ENCODE peak calls at places on chromosomes 11 and 22, in eight cellular contexts. E is neural crest cell; N is fibroblast of the aortic adventitia; I is body of pancreas; K is esophagus squamous epithelium; O is B cell; B is D341Med; G is stimulated activated CD4-positive, alpha-beta T cell treated with anti-CD3 and anti-CD28 coated beads, TNF-alpha, amount 100 ng/mL, for 1 hour. T is an unnamed sample.

GRCh38 chr22:21589415-21589814 is 21.9 kb downstream of the UBE2L3 start:
- DNase-seq in E (no peak), N (no peak), I (no peak), K (no peak), O (no peak), B (peak), G (no peak), T (no peak)

GRCh38 chr11:27282141-27282590 is 80.8 kb downstream of the CCDC34 start:
- DNase-seq in E (no peak), N (peak), I (no peak), K (no peak), O (no peak), B (no peak), G (no peak), T (no peak)

GRCh38 chr11:65034423-65034822 is 6.6 kb upstream of the SAC3D1 start:
- DNase-seq in E (no peak), N (no peak), I (no peak), K (no peak), O (no peak), B (no peak), G (no peak), T (no peak)

GRCh38 chr11:23680488-23681230 is 816.2 kb upstream of the LUZP2 start:
- DNase-seq in E (no peak), N (no peak), I (no peak), K (no peak), O (no peak), B (no peak), G (no peak), T (no peak)

GRCh38 chr22:25900390-25900789 is 158.4 kb downstream of the MYO18B start:
- DNase-seq in E (no peak), N (no peak), I (no peak), K (no peak), O (no peak), B (no peak), G (no peak), T (no peak)

GRCh38 chr11:80379620-80380278 is 938.9 kb upstream of the TENM4 start:
- DNase-seq in E (no peak), N (no peak), I (no peak), K (no peak), O (no peak), B (no peak), G (no peak), T (no peak)

GRCh38 chr11:124791626-124792341 is 8.4 kb downstream of the MSANTD2 start:
- DNase-seq in E (no peak), N (no peak), I (no peak), K (no peak), O (no peak), B (no peak), G (no peak), T (no peak)

GRCh38 chr22:33798401-33798800 is 121.9 kb downstream of the LARGE1 start:
- DNase-seq in E (no peak), N (no peak), I (no peak), K (no peak), O (no peak), B (no peak), G (no peak), T (no peak)

GRCh38 chr11:25351091-25351803 is 854.4 kb downstream of the LUZP2 start:
- DNase-seq in E (no peak), N (no peak), I (no peak), K (no peak), O (no peak), B (no peak), G (no peak), T (no peak)

GRCh38 chr11:66353762-66354161 is 6.3 kb upstream of the B4GAT1 start:
- DNase-seq in E (no peak), N (no peak), I (no peak), K (no peak), O (no peak), B (no peak), G (no peak), T (no peak)

GRCh38 chr11:117221775-117222517 is 9.9 kb downstream of the PCSK7 start:
- DNase-seq in E (no peak), N (peak), I (peak), K (no peak), O (no peak), B (peak), G (no peak), T (peak)

GRCh38 chr11:122108192-122108799 is 7.7 kb downstream of the BLID start:
- DNase-seq in E (peak), N (peak), I (peak), K (no peak), O (no peak), B (no peak), G (no peak), T (no peak)

GRCh38 chr11:16862733-16863132 is 124.3 kb downstream of the C11orf58 start:
- DNase-seq in E (no peak), N (no peak), I (no peak), K (no peak), O (no peak), B (no peak), G (no peak), T (no peak)

GRCh38 chr22:30705710-30706651 is 11.3 kb downstream of the OSBP2 start:
- DNase-seq in E (no peak), N (peak), I (peak), K (no peak), O (no peak), B (peak), G (no peak), T (no peak)

GRCh38 chr22:50308986-50309600 is 1.6 kb upstream of the PLXNB2 start:
- DNase-seq in E (no peak), N (no peak), I (no peak), K (no peak), O (no peak), B (no peak), G (no peak), T (no peak)

GRCh38 chr11:4697583-4697982 is at the start of gene OR51E2:
- DNase-seq in E (no peak), N (no peak), I (no peak), K (no peak), O (no peak), B (no peak), G (no peak), T (no peak)

GRCh38 chr22:49969751-49970527 is 9.4 kb downstream of the PIM3 start:
- DNase-seq in E (peak), N (no peak), I (peak), K (no peak), O (peak), B (no peak), G (no peak), T (no peak)

GRCh38 chr11:116042125-116042524 is 537.9 kb upstream of the CADM1 start:
- DNase-seq in E (no peak), N (no peak), I (no peak), K (no peak), O (no peak), B (peak), G (no peak), T (no peak)

GRCh38 chr11:118537409-118537980 is 6.5 kb downstream of the TMEM25 start:
- DNase-seq in E (no peak), N (no peak), I (no peak), K (no peak), O (no peak), B (no peak), G (no peak), T (no peak)

GRCh38 chr11:67054851-67055523 is 1.7 kb upstream of the RHOD start:
- DNase-seq in E (no peak), N (peak), I (peak), K (no peak), O (no peak), B (peak), G (no peak), T (no peak)

GRCh38 chr22:42630901-42631602 is 9.3 kb downstream of the ATP5MGL start:
- DNase-seq in E (no peak), N (no peak), I (no peak), K (no peak), O (no peak), B (no peak), G (no peak), T (no peak)

GRCh38 chr11:46491661-46492331 is 100.2 kb upstream of the CHRM4 start:
- DNase-seq in E (no peak), N (no peak), I (no peak), K (no peak), O (no peak), B (peak), G (no peak), T (no peak)

T was measured in ascending aorta.